ENCODE peak calls at places on chromosomes 7 and 10, in eight cellular contexts. Q is psoas muscle, G is ovary, Z is astrocyte, S is right atrium auricular region, W is IMR-90, V is stomach, T is endodermal cell. E is an unnamed sample.

GRCh38 chr7:116706668-116707126 is 34.7 kb downstream of the MET start:
- DNase-seq in S (no peak), Z (peak), Q (no peak), T (no peak), G (no peak), V (no peak), W (no peak), E (no peak)

GRCh38 chr7:139329119-139329518 is 12.0 kb upstream of the FMC1 start:
- DNase-seq in W (no peak), T (no peak), Z (no peak), G (no peak), S (no peak), Q (no peak), V (no peak), E (no peak)

GRCh38 chr10:48625013-48625412 is 20.1 kb upstream of the ARHGAP22 start:
- DNase-seq in G (no peak), Q (no peak), S (no peak), T (no peak), W (peak), Z (no peak), V (no peak), E (no peak)

GRCh38 chr7:151245360-151246160 is 2.9 kb downstream of the SMARCD3 start:
- DNase-seq in G (peak), T (peak), S (no peak), Q (peak), W (no peak), Z (no peak), V (peak), E (no peak)

GRCh38 chr7:44520574-44520973 is 20.6 kb downstream of the NPC1L1 start:
- DNase-seq in V (no peak), S (no peak), T (no peak), G (no peak), W (no peak), Z (no peak), Q (no peak), E (no peak)

GRCh38 chr7:85030893-85031292 is 156.0 kb downstream of the SEMA3D start:
- DNase-seq in T (no peak), Z (peak), S (no peak), G (no peak), W (peak), Q (no peak), V (no peak), E (no peak)

GRCh38 chr10:48603421-48604038 is 1.3 kb downstream of the ARHGAP22 start:
- DNase-seq in Z (no peak), G (no peak), V (no peak), Q (no peak), T (peak), W (peak), S (peak), E (no peak)

GRCh38 chr7:122674502-122674901 is 24.4 kb downstream of the RNF133 start:
- DNase-seq in V (peak), G (no peak), S (no peak), Z (peak), Q (no peak), W (no peak), T (no peak), E (no peak)

GRCh38 chr10:126252884-126253612 is 135.2 kb downstream of the ADAM12 start:
- DNase-seq in G (peak), T (no peak), Z (peak), V (no peak), Q (no peak), W (peak), S (peak), E (no peak)

GRCh38 chr10:49441488-49442476 is 45.9 kb upstream of the DRGX start:
- DNase-seq in T (no peak), W (no peak), G (no peak), Z (no peak), V (no peak), Q (no peak), S (no peak), E (no peak)

GRCh38 chr7:47878662-47879061 is 69.6 kb downstream of the PKD1L1 start:
- DNase-seq in W (no peak), Z (no peak), V (no peak), T (no peak), S (no peak), G (no peak), Q (no peak), E (no peak)

DNA sequence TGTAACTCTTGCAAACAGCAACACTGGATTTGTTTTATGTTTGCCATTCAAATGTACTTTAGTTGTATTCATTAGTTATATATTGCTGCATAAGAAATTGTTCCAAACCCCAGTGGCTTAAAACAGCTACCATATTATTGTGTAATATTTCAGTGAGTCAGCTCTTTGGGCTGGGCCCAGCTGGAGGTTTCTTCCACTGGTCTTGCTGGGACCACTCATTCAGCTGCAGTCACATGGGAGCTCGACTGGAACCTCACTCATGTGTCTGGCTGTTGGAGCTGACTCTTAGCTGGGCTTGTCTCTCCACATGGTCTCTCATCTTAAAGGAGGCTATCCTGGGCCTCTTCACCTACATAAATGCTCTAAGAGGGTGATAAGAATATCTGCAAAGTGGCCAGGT is 23.2 kb upstream of the PIP4K2A start:
- DNase-seq in S (peak), V (no peak), Q (peak), T (no peak), G (no peak), W (peak), Z (peak), E (no peak)
- H3K27ac ChIP-seq in S (no peak), V (no peak), Q (no peak), T (no peak), G (no peak), W (no peak), Z (peak), E (no peak)

DNA sequence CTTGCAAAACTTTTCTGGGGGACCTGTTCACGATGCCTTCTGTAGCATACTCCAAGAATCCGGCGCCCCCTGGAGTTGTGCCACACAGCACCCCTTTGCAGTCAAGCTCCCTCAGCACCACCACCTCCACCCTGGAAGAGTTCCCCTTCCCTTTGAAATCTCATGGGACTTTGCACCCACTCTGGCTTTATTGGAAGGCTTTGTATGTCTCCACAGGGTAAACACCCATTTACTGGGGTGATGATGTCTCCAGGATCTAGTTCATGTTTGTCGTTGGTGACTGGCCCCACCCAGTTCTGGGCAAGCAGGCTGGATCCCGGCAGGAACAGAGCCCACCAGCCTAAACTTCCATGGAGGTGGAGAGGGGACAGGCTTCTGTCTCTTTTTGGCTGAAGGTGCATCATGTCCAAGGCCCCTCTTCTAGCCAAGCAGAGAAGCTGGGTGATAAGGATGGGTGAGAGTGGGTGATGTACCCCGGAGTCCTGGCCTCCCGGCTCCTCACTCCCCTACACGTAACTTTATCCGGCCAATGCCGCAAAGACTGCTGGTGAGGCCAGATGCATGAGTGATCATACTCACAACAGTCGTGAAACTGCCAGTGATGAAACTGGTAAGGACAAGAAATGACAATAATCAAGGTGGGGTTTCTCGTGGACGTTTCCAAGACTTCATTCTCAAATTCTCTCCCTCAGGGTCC is 727 bp upstream of the CLDN4 start:
- DNase-seq in V (no peak), Z (no peak), S (no peak), G (no peak), T (no peak), Q (no peak), W (no peak), E (no peak)
- TF ChIP-seq CTCF in V (no peak), Z (no peak), S (no peak), G (no peak), T (peak), Q (no peak), W (no peak), E (no peak)

GRCh38 chr7:143405671-143406352 is 2.8 kb downstream of the EPHA1 start:
- DNase-seq in W (no peak), S (no peak), Q (no peak), V (no peak), Z (no peak), G (no peak), T (peak), E (no peak)

GRCh38 chr7:143405158-143405557 is 3.5 kb downstream of the EPHA1 start:
- DNase-seq in G (peak), Q (no peak), S (no peak), W (peak), V (no peak), T (no peak), Z (no peak), E (no peak)

GRCh38 chr7:143408686-143409551 is at the start of gene EPHA1:
- DNase-seq in T (peak), G (no peak), Q (no peak), V (peak), Z (no peak), W (no peak), S (peak), E (no peak)

GRCh38 chr7:143408247-143408685 is 390 bp downstream of the EPHA1 start:
- DNase-seq in S (peak), Q (no peak), G (no peak), V (no peak), T (no peak), W (no peak), Z (no peak), E (no peak)

DNA sequence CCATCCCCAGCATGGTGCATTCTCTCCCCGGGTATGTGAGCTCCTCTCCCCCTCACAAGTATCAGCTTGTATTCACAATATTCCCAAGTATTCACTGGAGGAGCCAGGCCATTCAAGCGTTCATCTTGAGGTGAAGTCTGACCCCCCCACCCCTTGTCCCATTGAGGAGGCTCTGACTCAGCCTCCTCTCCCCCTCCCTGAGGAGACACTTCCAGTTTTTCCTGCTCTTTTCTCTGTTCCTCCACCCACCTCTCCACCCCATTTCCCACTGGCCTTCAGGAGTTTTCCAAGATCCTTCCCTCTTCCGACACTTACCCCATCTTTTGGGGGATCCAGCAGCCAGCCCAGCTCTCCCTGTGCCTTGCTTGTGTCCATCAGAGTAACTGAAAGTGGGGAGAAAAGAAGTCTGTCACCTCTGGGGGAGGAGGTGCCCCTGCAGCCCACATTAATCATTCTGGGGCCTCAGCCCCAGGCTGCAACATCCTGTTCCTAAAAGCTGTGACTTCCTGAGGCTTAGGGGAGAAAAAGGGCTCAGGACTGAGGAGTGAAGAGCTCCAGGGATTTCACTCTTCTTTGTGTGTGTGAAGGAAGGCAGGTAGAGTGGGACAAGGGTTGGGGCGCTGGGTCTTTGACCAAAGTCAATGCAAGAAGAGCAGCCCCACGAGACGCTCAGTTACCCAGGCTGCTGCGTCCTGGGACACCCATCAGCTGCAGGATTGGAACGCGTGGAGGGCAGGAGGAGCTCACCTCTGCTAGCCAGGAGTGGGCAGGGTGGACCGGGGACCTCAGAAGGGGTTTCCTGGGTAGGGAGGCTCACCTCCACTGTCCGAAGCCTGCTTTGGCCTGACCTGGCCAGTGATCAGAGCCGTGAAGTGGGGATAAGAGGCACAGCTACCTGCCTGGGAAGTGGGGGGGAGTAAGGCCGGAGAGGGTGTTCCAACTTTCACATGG is 1.1 kb downstream of the EPHA1 start:
- DNase-seq in S (no peak), W (no peak), Q (no peak), V (no peak), G (no peak), T (peak), Z (no peak), E (no peak)
- H3K27ac ChIP-seq in S (no peak), W (no peak), Q (no peak), V (peak), G (no peak), T (no peak), Z (no peak), E (no peak)

DNA sequence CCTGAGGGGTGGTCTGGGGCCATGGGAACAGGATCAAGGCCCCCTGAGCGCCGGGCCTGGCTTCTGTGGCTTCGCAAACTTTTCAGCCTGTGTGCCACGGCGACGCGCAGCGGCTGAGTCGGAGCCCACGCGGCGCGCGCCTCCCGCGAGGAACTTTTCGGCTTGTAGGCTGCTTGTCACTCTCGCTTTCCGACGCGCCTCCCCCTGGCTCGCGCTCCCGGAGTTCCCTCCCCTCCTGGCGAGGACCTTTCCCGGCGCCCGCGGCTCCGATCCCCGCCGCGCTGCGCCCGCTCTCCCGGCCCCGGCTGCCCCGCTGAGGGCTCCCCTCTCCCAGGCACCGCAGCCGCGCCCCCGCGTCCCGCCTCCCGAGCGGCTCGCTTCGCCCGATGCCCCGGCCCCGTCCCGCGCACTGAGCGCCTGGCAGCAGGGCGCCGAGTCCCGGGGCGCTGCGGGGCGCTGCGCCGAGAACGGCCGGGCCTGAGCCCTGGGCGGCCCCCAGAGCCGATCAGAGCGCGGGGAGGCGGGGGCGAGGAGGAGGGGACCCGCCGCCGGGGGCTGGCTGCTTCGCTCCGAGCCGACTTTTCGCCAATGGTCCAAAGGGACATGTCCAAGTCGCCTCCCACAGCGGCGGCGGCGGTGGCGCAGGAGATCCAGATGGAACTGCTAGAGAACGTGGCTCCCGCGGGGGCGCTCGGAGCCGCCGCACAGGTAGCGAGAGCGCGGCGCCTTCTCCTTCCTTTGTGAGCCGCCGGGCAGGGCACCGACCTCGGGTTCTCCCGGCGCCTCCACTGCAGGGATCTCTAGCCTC is at the start of gene CACNB2:
- DNase-seq in G (peak), T (peak), S (no peak), Q (peak), Z (peak), V (no peak), W (peak), E (peak)
- TF ChIP-seq CTCF in G (no peak), T (no peak), S (no peak), Q (no peak), Z (no peak), V (no peak), W (no peak), E (no peak)

GRCh38 chr10:71390435-71390820 is 6.3 kb upstream of the CDH23 start:
- DNase-seq in W (no peak), S (peak), Q (no peak), V (no peak), Z (no peak), T (peak), G (no peak), E (no peak)
- H3K27ac ChIP-seq in W (no peak), S (no peak), Q (no peak), V (no peak), Z (no peak), T (no peak), G (no peak), E (peak)

GRCh38 chr10:122939133-122939532 is 14.9 kb downstream of the C10orf88 start:
- DNase-seq in V (no peak), G (no peak), Z (no peak), T (no peak), S (no peak), Q (no peak), W (no peak), E (no peak)
- TF ChIP-seq CTCF in V (no peak), G (no peak), Z (no peak), T (no peak), S (no peak), Q (no peak), W (no peak), E (no peak)

GRCh38 chr10:118958559-118958958 is 71.0 kb upstream of the NANOS1 start:
- DNase-seq in Z (no peak), Q (no peak), T (no peak), S (no peak), W (no peak), G (no peak), V (no peak), E (no peak)

GRCh38 chr10:118960166-118961090 is 69.1 kb upstream of the NANOS1 start:
- DNase-seq in V (no peak), Q (peak), G (no peak), W (no peak), Z (no peak), T (peak), S (no peak), E (no peak)

GRCh38 chr10:118957966-118958365 is 71.5 kb upstream of the NANOS1 start:
- DNase-seq in G (no peak), Q (no peak), T (no peak), Z (no peak), V (no peak), S (peak), W (no peak), E (no peak)

GRCh38 chr10:118957141-118957825 is 72.2 kb upstream of the NANOS1 start:
- DNase-seq in S (no peak), W (no peak), V (no peak), T (peak), Q (no peak), Z (no peak), G (no peak), E (no peak)

DNA sequence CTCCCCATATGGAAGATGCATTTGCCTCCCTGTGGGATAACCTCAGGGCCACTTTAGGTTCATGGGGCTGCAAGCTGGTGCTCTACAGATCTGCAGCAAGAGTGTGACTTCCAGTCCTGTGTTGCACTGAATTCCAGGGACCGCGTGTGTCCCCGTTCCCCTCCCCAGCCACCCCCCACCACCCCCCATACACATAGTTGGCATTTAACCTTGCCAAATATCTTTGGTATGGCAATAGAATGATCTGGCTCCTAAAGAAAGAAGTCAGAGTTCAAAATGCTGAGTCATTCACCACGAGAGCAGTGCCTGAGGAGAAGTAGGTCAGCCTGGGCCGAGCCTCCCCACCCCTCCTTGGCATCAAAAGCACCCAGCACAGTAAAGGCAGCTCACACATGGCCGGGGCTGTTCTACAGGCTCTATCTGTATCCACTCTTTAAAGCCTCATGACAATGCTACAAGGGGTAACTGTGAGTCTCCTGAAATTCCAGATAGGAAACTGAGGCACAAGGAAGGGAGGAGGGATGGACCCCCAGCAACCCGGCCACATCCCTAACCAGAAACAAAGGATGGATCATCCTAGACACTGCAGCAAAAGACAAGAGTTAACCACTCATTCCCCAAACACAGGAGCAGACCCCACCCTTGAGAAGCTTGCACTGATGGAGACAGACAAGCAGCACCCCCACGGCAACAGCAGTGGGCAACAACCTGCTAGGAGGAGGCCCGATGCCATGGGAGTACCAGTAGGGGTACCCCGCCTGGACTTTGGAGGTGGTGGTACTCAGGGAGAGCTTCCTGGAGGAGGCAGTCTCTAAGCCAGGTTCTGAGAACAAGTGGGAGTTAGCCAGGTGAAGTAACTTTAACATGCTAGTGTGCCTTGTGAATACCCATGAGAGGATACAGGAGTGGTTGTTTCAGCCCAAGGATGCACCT is 70.3 kb upstream of the NANOS1 start:
- DNase-seq in V (peak), W (peak), G (no peak), Q (peak), Z (peak), T (peak), S (peak), E (peak)
- H3K27ac ChIP-seq in V (peak), W (no peak), G (no peak), Q (peak), Z (no peak), T (no peak), S (peak), E (no peak)

GRCh38 chr10:69731184-69731583 is 70.5 kb upstream of the COL13A1 start:
- DNase-seq in V (no peak), T (peak), Z (peak), G (no peak), Q (no peak), S (no peak), W (peak), E (no peak)
- TF ChIP-seq CTCF in V (no peak), T (peak), Z (no peak), G (no peak), Q (no peak), S (no peak), W (peak), E (no peak)

DNA sequence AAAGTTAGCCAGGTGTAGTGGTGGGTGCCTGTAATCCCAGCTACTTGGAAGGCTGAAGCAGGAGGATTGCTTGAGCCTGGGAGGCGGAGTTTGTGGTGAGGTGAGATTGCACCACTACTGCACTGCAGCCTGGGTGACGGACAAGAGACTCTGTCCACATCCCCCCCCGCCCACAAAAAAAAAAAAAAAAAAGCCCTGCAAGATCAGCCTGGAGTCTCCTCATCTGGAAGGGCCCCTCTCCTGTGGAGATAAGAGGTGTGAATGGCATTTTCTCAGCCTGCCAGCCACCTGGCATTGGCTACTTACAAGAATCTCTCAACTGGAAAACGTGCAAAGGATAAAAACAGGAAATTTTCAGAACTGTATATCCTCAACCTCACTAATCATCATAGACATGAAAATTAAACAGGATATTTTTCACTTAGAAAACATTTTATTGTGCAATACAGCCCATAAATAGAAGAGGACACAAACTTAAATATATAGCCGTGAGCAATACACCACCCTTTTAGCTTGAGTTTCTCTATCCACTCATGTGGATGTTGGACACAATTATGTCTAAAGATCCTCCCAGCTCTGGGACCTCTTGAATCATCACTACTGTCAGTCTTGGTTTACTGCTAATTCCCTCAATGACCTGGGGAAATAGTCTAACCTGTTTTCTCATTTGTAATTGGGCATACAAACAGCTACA is 11.3 kb upstream of the TSPAN15 start:
- DNase-seq in G (no peak), Z (no peak), Q (no peak), S (no peak), W (no peak), V (peak), T (no peak), E (no peak)
- H3K27ac ChIP-seq in G (no peak), Z (no peak), Q (peak), S (no peak), W (no peak), V (peak), T (no peak), E (no peak)